ENCODE peak calls at places on chromosomes 16 and 17, in five cellular contexts. H is left kidney, A is LHCN-M2, C is nephron progenitor cell, U is B cell. R is an unnamed sample.

GRCh38 chr17:27986805-27987684 is 55.4 kb upstream of the NLK start:
- DNase-seq in H (no peak), A (no peak), C (no peak), U (no peak), R (no peak)

GRCh38 chr16:85759631-85760419 is 8.9 kb upstream of the C16orf74 start:
- DNase-seq in H (no peak), A (no peak), C (no peak), U (peak), R (no peak)

GRCh38 chr17:18041776-18042175 is 2.6 kb downstream of the GID4 start:
- DNase-seq in H (no peak), A (peak), C (no peak), U (no peak), R (no peak)

GRCh38 chr17:72590382-72590781 is 469.6 kb downstream of the SOX9 start:
- DNase-seq in H (no peak), A (peak), C (no peak), U (no peak), R (no peak)

GRCh38 chr16:53022374-53022773 is 30.3 kb downstream of the CHD9NB start:
- DNase-seq in H (peak), A (peak), C (peak), U (no peak), R (no peak)

GRCh38 chr16:81443688-81444447 is 740 bp upstream of the CMIP start:
- DNase-seq in H (peak), A (no peak), C (peak), U (no peak), R (peak)

GRCh38 chr17:57755479-57756070 is 10.5 kb upstream of the CCDC182 start:
- DNase-seq in H (peak), A (peak), C (no peak), U (no peak), R (no peak)

GRCh38 chr17:14301279-14301760 is 439 bp downstream of the HS3ST3B1 start:
- DNase-seq in H (no peak), A (no peak), C (no peak), U (no peak), R (peak)

GRCh38 chr17:28145348-28145747 is 102.9 kb downstream of the NLK start:
- DNase-seq in H (no peak), A (peak), C (no peak), U (no peak), R (no peak)

GRCh38 chr16:17225551-17225950 is 245.2 kb downstream of the XYLT1 start:
- DNase-seq in H (no peak), A (peak), C (no peak), U (no peak), R (no peak)

GRCh38 chr17:1174490-1174889 is 5.3 kb downstream of the ABR start:
- DNase-seq in H (no peak), A (no peak), C (no peak), U (no peak), R (no peak)

GRCh38 chr17:2981325-2981724 is 82.1 kb downstream of the OR1D5 start:
- DNase-seq in H (no peak), A (no peak), C (no peak), U (no peak), R (no peak)

GRCh38 chr16:56677474-56677873 is 4.8 kb upstream of the MT1X start:
- DNase-seq in H (no peak), A (no peak), C (no peak), U (peak), R (no peak)

GRCh38 chr16:48373258-48374050 is 11.8 kb downstream of the SIAH1 start:
- DNase-seq in H (no peak), A (no peak), C (no peak), U (no peak), R (no peak)

GRCh38 chr17:34756670-34757021 is 177.3 kb downstream of the TMEM132E start:
- DNase-seq in H (peak), A (no peak), C (peak), U (no peak), R (no peak)

GRCh38 chr17:80545499-80545826 is 825 bp downstream of the RPTOR start:
- DNase-seq in H (no peak), A (no peak), C (no peak), U (no peak), R (no peak)

GRCh38 chr17:74785096-74785980 is 9.2 kb upstream of the NAT9 start:
- DNase-seq in H (peak), A (no peak), C (no peak), U (no peak), R (no peak)

GRCh38 chr17:39116224-39116623 is 35.2 kb downstream of the PLXDC1 start:
- DNase-seq in H (no peak), A (no peak), C (no peak), U (no peak), R (no peak)

GRCh38 chr16:817001-817906 is 16.7 kb upstream of the GNG13 start:
- DNase-seq in H (no peak), A (no peak), C (no peak), U (no peak), R (no peak)

GRCh38 chr16:57761301-57761700 is 25.7 kb downstream of the KATNB1 start:
- DNase-seq in H (no peak), A (no peak), C (no peak), U (no peak), R (no peak)

GRCh38 chr17:28482551-28483199 is 9.2 kb downstream of the SLC13A2 start:
- DNase-seq in H (no peak), A (no peak), C (no peak), U (no peak), R (no peak)

GRCh38 chr17:45226620-45227019 is 4.9 kb downstream of the FMNL1 start:
- DNase-seq in H (no peak), A (no peak), C (no peak), U (no peak), R (no peak)

GRCh38 chr17:17758443-17758842 is 77.2 kb downstream of the RAI1 start:
- DNase-seq in H (no peak), A (no peak), C (no peak), U (no peak), R (no peak)

GRCh38 chr17:27438631-27439030 is 17.6 kb upstream of the KSR1 start:
- DNase-seq in H (no peak), A (peak), C (no peak), U (no peak), R (no peak)

GRCh38 chr17:40564883-40565744 is at the start of gene CCR7:
- DNase-seq in H (no peak), A (no peak), C (no peak), U (peak), R (no peak)

GRCh38 chr16:2335286-2335895 is 5.1 kb downstream of the ABCA3 start:
- DNase-seq in H (no peak), A (no peak), C (no peak), U (no peak), R (no peak)

GRCh38 chr17:11486726-11487310 is 111.5 kb upstream of the DNAH9 start:
- DNase-seq in H (no peak), A (no peak), C (no peak), U (no peak), R (no peak)

GRCh38 chr17:56112086-56112485 is 41.2 kb upstream of the ANKFN1 start:
- DNase-seq in H (no peak), A (peak), C (no peak), U (no peak), R (no peak)

GRCh38 chr17:40813804-40814203 is 8.6 kb downstream of the KRT10 start:
- DNase-seq in H (no peak), A (peak), C (no peak), U (no peak), R (no peak)

GRCh38 chr17:60447375-60447774 is 25.1 kb downstream of the CHCT1 start:
- DNase-seq in H (no peak), A (no peak), C (no peak), U (no peak), R (no peak)

GRCh38 chr16:11271610-11272009 is 1.8 kb downstream of the PRM3 start:
- DNase-seq in H (no peak), A (no peak), C (no peak), U (no peak), R (no peak)

GRCh38 chr16:24191876-24192402 is 64.2 kb upstream of the CACNG3 start:
- DNase-seq in H (no peak), A (no peak), C (no peak), U (no peak), R (no peak)

GRCh38 chr16:77807071-77807470 is 18.7 kb downstream of the VAT1L start:
- DNase-seq in H (peak), A (no peak), C (no peak), U (no peak), R (no peak)

GRCh38 chr17:74852237-74853047 is 7.2 kb downstream of the GRIN2C start:
- DNase-seq in H (peak), A (no peak), C (peak), U (no peak), R (no peak)

GRCh38 chr16:81460075-81460474 is 15.5 kb downstream of the CMIP start:
- DNase-seq in H (peak), A (no peak), C (no peak), U (no peak), R (no peak)

GRCh38 chr17:41082565-41083136 is 1.3 kb upstream of the KRTAP4-7 start:
- DNase-seq in H (no peak), A (no peak), C (no peak), U (no peak), R (no peak)

GRCh38 chr16:64434526-64435069 is 687.3 kb downstream of the CDH11 start:
- DNase-seq in H (no peak), A (no peak), C (no peak), U (no peak), R (no peak)

R was measured in Right ventricle myocardium superior.